ENCODE peak calls at places on chromosomes 16 and 17, in four cellular contexts. E is stimulated activated CD8-positive, alpha-beta memory T cell treated with anti-CD3 and anti-CD28 coated beads, Interleukin-15, amount 100 ng/mL, for 4 hours; K is activated gamma-delta T cell treated with anti-CD3 and anti-CD28 coated beads, Interleukin-2, amount 50 U/mL, for 16 hours; V is A549. G is an unnamed sample.

GRCh38 chr16:27149986-27150385 is 53.3 kb upstream of the KDM8 start:
- DNase-seq in V (no peak), E (no peak), K (no peak), G (no peak)

GRCh38 chr17:33944412-33944811 is 310.7 kb upstream of the CCL2 start:
- DNase-seq in E (no peak), V (no peak), K (no peak), G (no peak)

GRCh38 chr16:2915196-2915929 is 3.6 kb downstream of the FLYWCH1 start:
- DNase-seq in V (no peak), E (no peak), K (no peak), G (no peak)

GRCh38 chr16:8656376-8656775 is 18.0 kb upstream of the ABAT start:
- DNase-seq in K (no peak), V (no peak), E (no peak), G (no peak)

GRCh38 chr16:12195296-12195695 is 218.8 kb downstream of the SNX29 start:
- DNase-seq in V (no peak), K (no peak), E (no peak), G (no peak)

GRCh38 chr17:2068589-2069051 is 13.7 kb downstream of the HIC1 start:
- DNase-seq in V (no peak), K (no peak), E (no peak), G (no peak)

GRCh38 chr16:3889059-3889458 is 8.5 kb upstream of the CREBBP start:
- DNase-seq in K (no peak), E (no peak), V (no peak), G (no peak)

GRCh38 chr16:56589141-56590039 is at the start of gene MT3:
- DNase-seq in E (no peak), K (no peak), V (no peak), G (no peak)

GRCh38 chr16:81694494-81695285 is 84.4 kb upstream of the PLCG2 start:
- DNase-seq in E (no peak), V (no peak), K (no peak), G (peak; percentile 27)

GRCh38 chr16:53068423-53068833 is 13.6 kb downstream of the CHD9 start:
- DNase-seq in E (no peak), K (no peak), V (no peak), G (no peak)